ENCODE peak calls at places on chromosomes 3 and 15, in four cellular contexts. V, A, L and N are unnamed samples.

GRCh38 chr3:127008236-127008635 is 25.3 kb downstream of the PLXNA1 start:
- DNase-seq in V (no peak), L (no peak), A (no peak), N (no peak)

GRCh38 chr3:167829057-167829456 is 93.5 kb downstream of the SERPINI1 start:
- DNase-seq in V (no peak), L (no peak), A (no peak), N (no peak)

GRCh38 chr15:44296625-44297524 is 8.4 kb downstream of the GOLM2 start:
- DNase-seq in V (no peak), L (no peak), A (peak; percentile 61), N (no peak)

GRCh38 chr3:35965908-35966307 is 326.6 kb downstream of the ARPP21 start:
- DNase-seq in V (no peak), L (peak; percentile 1), A (peak; percentile 14), N (no peak)

GRCh38 chr15:38768970-38769369 is 204.4 kb upstream of the RASGRP1 start:
- DNase-seq in A (no peak), L (peak; percentile 7), V (no peak), N (peak; percentile 21)

GRCh38 chr3:77039606-77040553 is at the start of gene ROBO2:
- DNase-seq in V (no peak), L (no peak), A (peak; percentile 2), N (peak; percentile 42)

GRCh38 chr15:75023194-75024101 is at the start of gene PPCDC:
- DNase-seq in A (peak; percentile 93), V (peak; percentile 98), L (peak; percentile 86), N (peak; percentile 97)

GRCh38 chr3:38634133-38634532 is 15.4 kb downstream of the SCN5A start:
- DNase-seq in L (no peak), V (no peak), A (no peak), N (peak; percentile 39)

GRCh38 chr15:38208779-38209178 is 43.9 kb upstream of the SPRED1 start:
- DNase-seq in A (no peak), L (no peak), V (no peak), N (no peak)

GRCh38 chr3:184785856-184786255 is 26.1 kb upstream of the VPS8 start:
- DNase-seq in A (no peak), V (no peak), L (no peak), N (no peak)

GRCh38 chr3:194134231-194134756 is 1.7 kb upstream of the HES1 start:
- DNase-seq in V (peak; percentile 87), L (no peak), A (no peak), N (peak; percentile 83)

GRCh38 chr3:14587733-14588360 is 47.7 kb upstream of the GRIP2 start:
- DNase-seq in A (peak; percentile 62), L (no peak), V (no peak), N (no peak)

GRCh38 chr3:186719945-186720739 is 3.0 kb downstream of the KNG1 start:
- DNase-seq in L (no peak), V (no peak), A (no peak), N (no peak)

GRCh38 chr3:157156844-157157635 is 2.9 kb downstream of the CCNL1 start:
- DNase-seq in V (no peak), L (no peak), A (no peak), N (no peak)

GRCh38 chr15:90851114-90851513 is 17.3 kb upstream of the FURIN start:
- DNase-seq in L (no peak), V (no peak), A (no peak), N (no peak)

GRCh38 chr3:107367353-107367752 is 9.9 kb upstream of the CCDC54 start:
- DNase-seq in V (no peak), L (peak; percentile 57), A (peak; percentile 72), N (no peak)

GRCh38 chr15:75982468-75982867 is 29.8 kb downstream of the NRG4 start:
- DNase-seq in L (no peak), A (no peak), V (no peak), N (no peak)

GRCh38 chr3:189144645-189145044 is 27.1 kb upstream of the TPRG1 start:
- DNase-seq in A (peak; percentile 46), L (no peak), V (no peak), N (no peak)

GRCh38 chr15:98866503-98866902 is 141.1 kb downstream of the PGPEP1L start:
- DNase-seq in V (no peak), L (no peak), A (no peak), N (no peak)

GRCh38 chr15:98719169-98719515 is 70.8 kb downstream of the IGF1R start:
- DNase-seq in A (no peak), V (no peak), L (no peak), N (no peak)

GRCh38 chr3:117036259-117036799 is 326.8 kb downstream of the TUSC7 start:
- DNase-seq in V (peak; percentile 62), A (no peak), L (peak; percentile 27), N (no peak)

GRCh38 chr15:80778964-80779657 is at the start of gene CEMIP:
- DNase-seq in L (peak; percentile 55), A (peak; percentile 68), V (peak; percentile 71), N (peak; percentile 76)

GRCh38 chr3:147360936-147361670 is 45.2 kb downstream of the ZIC4 start:
- DNase-seq in L (no peak), A (no peak), V (no peak), N (no peak)

GRCh38 chr3:8560608-8561007 is 59.0 kb downstream of the LMCD1 start:
- DNase-seq in V (peak; percentile 67), A (peak; percentile 62), L (peak; percentile 65), N (no peak)

GRCh38 chr3:183295211-183295610 is 42.2 kb downstream of the B3GNT5 start:
- DNase-seq in V (no peak), L (peak; percentile 55), A (peak; percentile 94), N (peak; percentile 72)

GRCh38 chr15:80556694-80557367 is 138.3 kb upstream of the ABHD17C start:
- DNase-seq in A (no peak), V (no peak), L (no peak), N (no peak)

GRCh38 chr15:89648106-89649012 is 6.9 kb downstream of the KIF7 start:
- DNase-seq in L (no peak), V (no peak), A (no peak), N (no peak)

GRCh38 chr3:117622130-117622841 is 912.7 kb downstream of the TUSC7 start:
- DNase-seq in L (peak; percentile 60), V (no peak), A (no peak), N (no peak)

GRCh38 chr15:67359431-67360082 is 105.0 kb downstream of the IQCH start:
- DNase-seq in A (no peak), V (no peak), L (no peak), N (no peak)

GRCh38 chr3:78978037-78978436 is 789.8 kb downstream of the ROBO1 start:
- DNase-seq in L (no peak), A (peak; percentile 38), V (no peak), N (no peak)

GRCh38 chr3:153443961-153444360 is 281.9 kb downstream of the RAP2B start:
- DNase-seq in L (no peak), V (no peak), A (no peak), N (no peak)

GRCh38 chr3:126954141-126954845 is 28.6 kb upstream of the PLXNA1 start:
- DNase-seq in V (peak; percentile 43), A (no peak), L (no peak), N (peak; percentile 36)

GRCh38 chr3:32175607-32176197 is 62.8 kb upstream of the CMTM8 start:
- DNase-seq in A (peak; percentile 35), L (peak; percentile 23), V (no peak), N (no peak)

GRCh38 chr3:127457094-127457475 is 133.4 kb downstream of the TPRA1 start:
- DNase-seq in L (no peak), V (peak; percentile 78), A (peak; percentile 83), N (peak; percentile 46)

GRCh38 chr3:112086018-112086854 is at the start of gene C3orf52:
- DNase-seq in V (peak; percentile 87), L (peak; percentile 29), A (peak; percentile 91), N (peak; percentile 88)

GRCh38 chr15:62641782-62642181 is 400.8 kb upstream of the TPM1 start:
- DNase-seq in V (no peak), L (no peak), A (no peak), N (no peak)

GRCh38 chr15:62644874-62645755 is 397.4 kb upstream of the TPM1 start:
- DNase-seq in V (no peak), L (no peak), A (no peak), N (no peak)

GRCh38 chr15:62639906-62640605 is 402.5 kb upstream of the TPM1 start:
- DNase-seq in A (no peak), V (no peak), L (no peak), N (no peak)

GRCh38 chr15:62644216-62644873 is 398.2 kb upstream of the TPM1 start:
- DNase-seq in V (no peak), L (no peak), A (no peak), N (no peak)

GRCh38 chr15:62643571-62643970 is 399.0 kb upstream of the TPM1 start:
- DNase-seq in A (no peak), V (no peak), L (no peak), N (no peak)
- H3K4me3 ChIP-seq in A (no peak overlapping the region), V (no peak overlapping the region), L (no peak overlapping the region), N (no peak overlapping the region)

GRCh38 chr3:192409838-192410683 is 317.3 kb downstream of the FGF12 start:
- DNase-seq in V (no peak), A (no peak), L (no peak), N (no peak)
- H3K4me3 ChIP-seq in V (no peak overlapping the region), A (no peak overlapping the region), L (no peak overlapping the region), N (peak overlapping the region; percentile 70)

DNA sequence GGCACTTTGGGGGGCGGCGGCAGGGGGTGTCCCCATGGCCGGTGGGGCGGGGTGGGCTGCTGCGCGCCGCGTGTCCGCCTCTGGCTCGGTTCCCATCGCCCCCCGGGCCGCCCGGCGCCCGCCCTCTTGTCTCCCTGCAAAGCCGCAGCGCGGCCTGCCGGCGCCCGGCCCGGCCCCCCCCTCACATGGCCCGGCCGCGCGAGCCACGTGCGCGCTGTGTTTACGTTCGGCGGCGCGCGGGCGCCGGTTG is 492 bp downstream of the NR1D2 start:
- DNase-seq in V (no peak), L (no peak), A (no peak), N (no peak)
- H3K4me3 ChIP-seq in V (peak overlapping the region; percentile 98), L (peak overlapping the region; percentile 74), A (no peak overlapping the region), N (peak overlapping the region; percentile 81)

DNA sequence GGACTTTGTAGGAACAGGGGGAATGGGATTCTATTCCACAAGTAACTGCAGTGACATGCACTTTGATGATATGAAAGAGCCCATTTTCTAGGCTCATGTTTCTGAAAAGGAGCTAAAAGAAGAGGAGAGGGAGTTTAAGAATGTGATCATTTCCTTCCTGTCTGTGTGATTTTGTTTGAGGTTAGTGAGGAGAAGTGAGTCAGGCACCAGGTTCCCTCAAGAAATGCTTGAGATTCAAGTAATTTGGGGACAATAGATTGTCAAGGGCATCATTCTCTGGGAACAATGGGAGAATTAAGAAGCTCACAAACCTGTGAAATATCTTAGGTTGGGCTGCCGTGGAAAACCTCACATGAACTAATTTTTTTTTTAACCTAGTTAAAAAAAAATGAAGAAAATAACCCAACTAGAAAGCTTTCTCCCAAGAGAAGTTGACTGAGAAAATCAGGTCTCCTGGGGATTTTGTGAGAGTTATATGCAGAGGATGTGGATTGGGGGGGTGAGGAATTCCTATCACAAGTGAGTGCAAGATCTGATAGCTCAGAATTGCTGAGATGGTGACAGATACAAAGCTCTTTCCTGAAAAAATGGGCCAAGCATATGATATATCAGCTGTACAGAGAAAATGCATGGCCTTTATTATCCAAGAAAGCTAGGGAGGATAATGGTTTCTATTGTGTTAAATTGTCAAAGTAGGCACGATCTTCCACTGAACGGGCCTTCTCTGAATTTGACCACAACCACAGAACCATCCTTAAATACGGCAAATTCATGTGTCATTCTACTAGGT is 203.3 kb downstream of the FEZF2 start:
- DNase-seq in L (no peak), A (peak; percentile 14), V (no peak), N (no peak)
- H3K4me3 ChIP-seq in L (no peak overlapping the region), A (no peak overlapping the region), V (no peak overlapping the region), N (no peak overlapping the region)